ENCODE peak calls at places on chromosomes 12 and 14, in nine cellular contexts. One of them, this sample, is unnamed. For H3K36me3, the result is how much of the 10 kb centered on the place peaks cover.

GRCh38 chr14:24053548-24054323 is 1.9 kb downstream of the CARMIL3 start:
- DNase-seq in upper lobe of right lung: no peak
- DNase-seq in heart left ventricle: no peak
- DNase-seq in PC-3: no peak
- DNase-seq in IMR-90: no peak
- DNase-seq in psoas muscle: no peak
- DNase-seq in CD8-positive, alpha-beta T cell: no peak
- DNase-seq in mammary epithelial cell: no peak
- DNase-seq in BE2C: no peak
- DNase-seq in this sample: no peak

GRCh38 chr14:99079061-99079727 is 192.8 kb downstream of the BCL11B start:
- DNase-seq in CD8-positive, alpha-beta T cell: peak
- DNase-seq in heart left ventricle: no peak
- DNase-seq in psoas muscle: no peak
- DNase-seq in mammary epithelial cell: no peak
- DNase-seq in IMR-90: no peak
- DNase-seq in upper lobe of right lung: no peak
- DNase-seq in BE2C: no peak
- DNase-seq in PC-3: no peak
- DNase-seq in this sample: no peak

GRCh38 chr14:82855912-82856381 is 1322.3 kb upstream of the SEL1L start:
- DNase-seq in PC-3: peak
- DNase-seq in upper lobe of right lung: no peak
- DNase-seq in CD8-positive, alpha-beta T cell: no peak
- DNase-seq in heart left ventricle: no peak
- DNase-seq in IMR-90: peak
- DNase-seq in psoas muscle: no peak
- DNase-seq in BE2C: peak
- DNase-seq in mammary epithelial cell: peak
- DNase-seq in this sample: no peak

GRCh38 chr14:102279688-102280348 is 25.1 kb downstream of the MOK start:
- DNase-seq in PC-3: peak
- DNase-seq in psoas muscle: no peak
- DNase-seq in upper lobe of right lung: no peak
- DNase-seq in CD8-positive, alpha-beta T cell: no peak
- DNase-seq in mammary epithelial cell: peak
- DNase-seq in heart left ventricle: no peak
- DNase-seq in BE2C: no peak
- DNase-seq in IMR-90: peak
- DNase-seq in this sample: peak

GRCh38 chr14:58428011-58428807 is 690 bp downstream of the KIAA0586 start:
- DNase-seq in CD8-positive, alpha-beta T cell: no peak
- DNase-seq in BE2C: peak
- DNase-seq in upper lobe of right lung: no peak
- DNase-seq in heart left ventricle: no peak
- DNase-seq in psoas muscle: no peak
- DNase-seq in mammary epithelial cell: peak
- DNase-seq in PC-3: peak
- DNase-seq in IMR-90: peak
- DNase-seq in this sample: no peak

GRCh38 chr12:121515615-121516014 is 65.2 kb downstream of the KDM2B start:
- DNase-seq in BE2C: no peak
- DNase-seq in heart left ventricle: no peak
- DNase-seq in PC-3: no peak
- DNase-seq in psoas muscle: no peak
- DNase-seq in mammary epithelial cell: no peak
- DNase-seq in CD8-positive, alpha-beta T cell: no peak
- DNase-seq in IMR-90: no peak
- DNase-seq in upper lobe of right lung: no peak
- DNase-seq in this sample: no peak

GRCh38 chr14:32593290-32593942 is 264.3 kb downstream of the AKAP6 start:
- DNase-seq in upper lobe of right lung: no peak
- DNase-seq in PC-3: peak
- DNase-seq in BE2C: no peak
- DNase-seq in IMR-90: peak
- DNase-seq in heart left ventricle: no peak
- DNase-seq in CD8-positive, alpha-beta T cell: no peak
- DNase-seq in mammary epithelial cell: peak
- DNase-seq in psoas muscle: no peak
- DNase-seq in this sample: no peak

GRCh38 chr14:84937044-84937443 is 592.9 kb upstream of the FLRT2 start:
- DNase-seq in mammary epithelial cell: no peak
- DNase-seq in psoas muscle: no peak
- DNase-seq in IMR-90: no peak
- DNase-seq in CD8-positive, alpha-beta T cell: no peak
- DNase-seq in PC-3: no peak
- DNase-seq in upper lobe of right lung: no peak
- DNase-seq in heart left ventricle: no peak
- DNase-seq in BE2C: no peak
- DNase-seq in this sample: no peak

GRCh38 chr12:122454250-122454721 is 31.8 kb upstream of the CLIP1 start:
- DNase-seq in mammary epithelial cell: no peak
- DNase-seq in CD8-positive, alpha-beta T cell: no peak
- DNase-seq in heart left ventricle: no peak
- DNase-seq in IMR-90: no peak
- DNase-seq in psoas muscle: no peak
- DNase-seq in PC-3: no peak
- DNase-seq in BE2C: no peak
- DNase-seq in upper lobe of right lung: peak
- DNase-seq in this sample: no peak

GRCh38 chr12:31647106-31647505 is 12.4 kb upstream of the ETFBKMT start:
- DNase-seq in psoas muscle: no peak
- DNase-seq in upper lobe of right lung: no peak
- DNase-seq in BE2C: peak
- DNase-seq in IMR-90: peak
- DNase-seq in CD8-positive, alpha-beta T cell: no peak
- DNase-seq in mammary epithelial cell: peak
- DNase-seq in PC-3: peak
- DNase-seq in heart left ventricle: no peak
- DNase-seq in this sample: no peak

GRCh38 chr14:105203057-105203494 is 22.0 kb upstream of the NUDT14 start:
- DNase-seq in upper lobe of right lung: peak
- DNase-seq in IMR-90: peak
- DNase-seq in CD8-positive, alpha-beta T cell: peak
- DNase-seq in psoas muscle: peak
- DNase-seq in BE2C: peak
- DNase-seq in PC-3: peak
- DNase-seq in mammary epithelial cell: peak
- DNase-seq in heart left ventricle: peak
- DNase-seq in this sample: peak

GRCh38 chr12:83470749-83471148 is 784.0 kb downstream of the TMTC2 start:
- DNase-seq in PC-3: no peak
- DNase-seq in upper lobe of right lung: no peak
- DNase-seq in CD8-positive, alpha-beta T cell: no peak
- DNase-seq in heart left ventricle: no peak
- DNase-seq in BE2C: no peak
- DNase-seq in IMR-90: no peak
- DNase-seq in psoas muscle: no peak
- DNase-seq in mammary epithelial cell: no peak
- DNase-seq in this sample: no peak

GRCh38 chr14:76546426-76547221 is 170.7 kb downstream of the ESRRB start:
- DNase-seq in upper lobe of right lung: no peak
- DNase-seq in heart left ventricle: no peak
- DNase-seq in psoas muscle: no peak
- DNase-seq in CD8-positive, alpha-beta T cell: no peak
- DNase-seq in IMR-90: no peak
- DNase-seq in mammary epithelial cell: peak
- DNase-seq in PC-3: peak
- DNase-seq in BE2C: peak
- DNase-seq in this sample: no peak

GRCh38 chr14:67522270-67522669 is 10.8 kb upstream of the PLEKHH1 start:
- DNase-seq in upper lobe of right lung: no peak
- DNase-seq in PC-3: no peak
- DNase-seq in BE2C: no peak
- DNase-seq in IMR-90: no peak
- DNase-seq in mammary epithelial cell: no peak
- DNase-seq in heart left ventricle: no peak
- DNase-seq in CD8-positive, alpha-beta T cell: no peak
- DNase-seq in psoas muscle: no peak
- DNase-seq in this sample: no peak

GRCh38 chr14:90942511-90942910 is 117.9 kb downstream of the RPS6KA5 start:
- DNase-seq in mammary epithelial cell: no peak
- DNase-seq in CD8-positive, alpha-beta T cell: no peak
- DNase-seq in heart left ventricle: no peak
- DNase-seq in BE2C: no peak
- DNase-seq in PC-3: no peak
- DNase-seq in psoas muscle: no peak
- DNase-seq in upper lobe of right lung: no peak
- DNase-seq in IMR-90: no peak
- DNase-seq in this sample: no peak

GRCh38 chr14:95227279-95227860 is 70.0 kb upstream of the DICER1 start:
- DNase-seq in CD8-positive, alpha-beta T cell: no peak
- DNase-seq in IMR-90: peak
- DNase-seq in upper lobe of right lung: no peak
- DNase-seq in mammary epithelial cell: no peak
- DNase-seq in psoas muscle: no peak
- DNase-seq in BE2C: peak
- DNase-seq in heart left ventricle: no peak
- DNase-seq in PC-3: no peak
- DNase-seq in this sample: no peak

GRCh38 chr14:58479975-58480374 is 52.5 kb downstream of the KIAA0586 start:
- DNase-seq in mammary epithelial cell: no peak
- DNase-seq in psoas muscle: no peak
- DNase-seq in IMR-90: no peak
- DNase-seq in CD8-positive, alpha-beta T cell: no peak
- DNase-seq in upper lobe of right lung: no peak
- DNase-seq in heart left ventricle: no peak
- DNase-seq in BE2C: no peak
- DNase-seq in PC-3: no peak
- DNase-seq in this sample: no peak

DNA sequence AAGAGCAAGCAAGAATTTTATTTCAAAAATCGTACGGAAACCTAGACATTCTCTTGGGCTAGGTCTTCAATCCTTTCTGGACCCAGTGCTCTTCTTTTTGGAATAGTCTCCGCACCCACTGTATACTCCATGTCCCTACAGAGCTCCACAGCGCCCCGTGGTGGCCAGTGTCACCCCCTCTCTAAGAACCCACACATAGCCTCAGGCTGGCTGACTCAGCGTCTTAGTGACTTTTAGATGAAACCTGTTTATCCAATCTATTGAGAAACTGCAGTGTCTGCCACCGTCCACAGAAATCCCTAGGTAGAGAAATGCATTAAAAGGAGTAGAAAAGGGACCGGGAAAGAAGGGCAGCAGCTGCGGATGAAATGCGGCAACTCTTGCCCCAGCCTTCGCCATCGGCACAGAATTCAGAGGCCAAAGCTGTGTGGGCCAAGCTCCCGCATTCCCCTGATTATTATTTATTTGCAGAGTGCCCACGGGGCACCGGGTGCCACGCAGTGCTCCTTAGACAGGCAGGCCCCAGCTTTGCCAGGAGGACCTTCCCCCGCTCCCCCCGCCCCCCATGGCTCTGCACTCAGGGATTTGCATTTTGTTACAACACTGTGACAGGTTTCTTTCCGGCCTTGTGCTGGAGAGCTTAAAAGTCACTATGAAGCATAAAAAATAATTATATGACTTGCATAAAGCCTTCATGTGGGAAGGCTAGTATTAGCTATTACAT is 170.1 kb upstream of the FKBP4 start:
- DNase-seq in BE2C: peak
- DNase-seq in heart left ventricle: no peak
- DNase-seq in PC-3: peak
- DNase-seq in IMR-90: peak
- DNase-seq in mammary epithelial cell: peak
- DNase-seq in upper lobe of right lung: no peak
- DNase-seq in psoas muscle: no peak
- DNase-seq in CD8-positive, alpha-beta T cell: no peak
- DNase-seq in this sample: no peak
- TF ChIP-seq CTCF in BE2C: peak
- TF ChIP-seq CTCF in heart left ventricle: peak
- TF ChIP-seq CTCF in PC-3: peak
- TF ChIP-seq CTCF in IMR-90: peak
- TF ChIP-seq CTCF in mammary epithelial cell: peak
- TF ChIP-seq CTCF in upper lobe of right lung: no peak
- TF ChIP-seq CTCF in psoas muscle: peak
- TF ChIP-seq CTCF in CD8-positive, alpha-beta T cell: no peak
- TF ChIP-seq CTCF in this sample: peak

DNA sequence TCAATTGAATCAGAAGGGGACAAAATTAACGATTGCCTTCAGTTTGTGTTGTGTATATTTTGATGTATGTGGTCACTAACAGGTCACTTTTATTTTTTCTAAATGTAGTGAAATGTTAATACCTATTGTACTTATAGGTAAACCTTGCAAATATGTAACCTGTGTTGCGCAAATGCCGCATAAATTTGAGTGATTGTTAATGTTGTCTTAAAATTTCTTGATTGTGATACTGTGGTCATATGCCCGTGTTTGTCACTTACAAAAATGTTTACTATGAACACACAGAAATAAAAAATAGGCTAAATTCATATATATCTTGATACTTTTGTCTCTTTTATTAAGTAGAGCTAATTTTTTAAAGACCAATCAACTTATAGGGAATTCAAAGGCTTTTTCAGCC is 2.8 kb downstream of the FOXG1 start:
- DNase-seq in BE2C: no peak
- DNase-seq in upper lobe of right lung: no peak
- DNase-seq in heart left ventricle: no peak
- DNase-seq in psoas muscle: no peak
- DNase-seq in PC-3: no peak
- DNase-seq in IMR-90: no peak
- DNase-seq in CD8-positive, alpha-beta T cell: no peak
- DNase-seq in mammary epithelial cell: no peak
- DNase-seq in this sample: no peak
- H3K4me3 ChIP-seq in BE2C: no peak
- H3K4me3 ChIP-seq in upper lobe of right lung: no peak
- H3K4me3 ChIP-seq in heart left ventricle: no peak
- H3K4me3 ChIP-seq in psoas muscle: no peak
- H3K4me3 ChIP-seq in PC-3: no peak
- H3K4me3 ChIP-seq in IMR-90: no peak
- H3K4me3 ChIP-seq in CD8-positive, alpha-beta T cell: no peak
- H3K4me3 ChIP-seq in mammary epithelial cell: no peak
- H3K4me3 ChIP-seq in this sample: no peak

GRCh38 chr12:103947871-103948555 is 17.7 kb upstream of the TDG start:
- DNase-seq in IMR-90: no peak
- DNase-seq in mammary epithelial cell: no peak
- DNase-seq in PC-3: no peak
- DNase-seq in CD8-positive, alpha-beta T cell: no peak
- DNase-seq in psoas muscle: no peak
- DNase-seq in heart left ventricle: no peak
- DNase-seq in BE2C: no peak
- DNase-seq in upper lobe of right lung: no peak
- DNase-seq in this sample: no peak

GRCh38 chr12:103948746-103949406 is 16.8 kb upstream of the TDG start:
- DNase-seq in BE2C: no peak
- DNase-seq in PC-3: no peak
- DNase-seq in CD8-positive, alpha-beta T cell: no peak
- DNase-seq in upper lobe of right lung: no peak
- DNase-seq in IMR-90: no peak
- DNase-seq in psoas muscle: no peak
- DNase-seq in mammary epithelial cell: no peak
- DNase-seq in heart left ventricle: no peak
- DNase-seq in this sample: no peak

GRCh38 chr12:103944964-103945363 is 14.8 kb downstream of the HSP90B1 start:
- DNase-seq in IMR-90: no peak
- DNase-seq in CD8-positive, alpha-beta T cell: no peak
- DNase-seq in PC-3: peak
- DNase-seq in mammary epithelial cell: no peak
- DNase-seq in BE2C: no peak
- DNase-seq in upper lobe of right lung: no peak
- DNase-seq in psoas muscle: no peak
- DNase-seq in heart left ventricle: no peak
- DNase-seq in this sample: no peak
- H3K36me3 ChIP-seq in IMR-90: half or more
- H3K36me3 ChIP-seq in CD8-positive, alpha-beta T cell: half or more
- H3K36me3 ChIP-seq in PC-3: half or more
- H3K36me3 ChIP-seq in mammary epithelial cell: half or more
- H3K36me3 ChIP-seq in BE2C: half or more
- H3K36me3 ChIP-seq in upper lobe of right lung: half or more
- H3K36me3 ChIP-seq in psoas muscle: half or more
- H3K36me3 ChIP-seq in heart left ventricle: half or more
- H3K36me3 ChIP-seq in this sample: under half

GRCh38 chr12:124680863-124681778 is 113.7 kb upstream of the NCOR2 start:
- DNase-seq in BE2C: peak
- DNase-seq in psoas muscle: peak
- DNase-seq in mammary epithelial cell: peak
- DNase-seq in IMR-90: peak
- DNase-seq in heart left ventricle: no peak
- DNase-seq in PC-3: peak
- DNase-seq in upper lobe of right lung: no peak
- DNase-seq in CD8-positive, alpha-beta T cell: no peak
- DNase-seq in this sample: peak
- TF ChIP-seq CTCF in BE2C: peak
- TF ChIP-seq CTCF in psoas muscle: peak
- TF ChIP-seq CTCF in mammary epithelial cell: peak
- TF ChIP-seq CTCF in IMR-90: peak
- TF ChIP-seq CTCF in heart left ventricle: peak
- TF ChIP-seq CTCF in PC-3: peak
- TF ChIP-seq CTCF in upper lobe of right lung: peak
- TF ChIP-seq CTCF in CD8-positive, alpha-beta T cell: no peak
- TF ChIP-seq CTCF in this sample: peak

This sample was measured in GM06990.